ENCODE peak calls at places on chromosomes 6 and 20, in eight cellular contexts. O is CD8-positive, alpha-beta memory T cell; A is body of pancreas; X is adrenal gland; R is hepatocyte; L is Peyer's patch; T is sigmoid colon; N is brain microvascular endothelial cell. Z is an unnamed sample.
A peak's percentile ranks its signal among the peaks of the same experiment; 100 is the strongest.

GRCh38 chr20:63178889-63179751 is 36.8 kb downstream of the YTHDF1 start:
- DNase-seq in O (peak; percentile 64), A (peak; percentile 38), X (peak; percentile 29), R (peak; percentile 55), L (no peak), T (no peak), N (no peak), Z (no peak)

GRCh38 chr6:144782634-144783033 is 497.5 kb downstream of the UTRN start:
- DNase-seq in O (no peak), A (no peak), X (no peak), R (no peak), L (no peak), T (no peak), N (no peak), Z (no peak)

GRCh38 chr20:47073766-47074475 is 179.3 kb downstream of the EYA2 start:
- DNase-seq in O (no peak), A (no peak), X (no peak), R (no peak), L (no peak), T (no peak), N (no peak), Z (no peak)

GRCh38 chr6:39256294-39256693 is 27.0 kb upstream of the KCNK5 start:
- DNase-seq in O (no peak), A (no peak), X (no peak), R (no peak), L (no peak), T (no peak), N (no peak), Z (no peak)

GRCh38 chr6:79713701-79714322 is 82.7 kb downstream of the SH3BGRL2 start:
- DNase-seq in O (no peak), A (peak; percentile 73), X (peak; percentile 62), R (peak; percentile 77), L (no peak), T (no peak), N (peak; percentile 52), Z (peak; percentile 32)

GRCh38 chr6:72963946-72964345 is 261.4 kb downstream of the KHDC1L start:
- DNase-seq in O (no peak), A (no peak), X (no peak), R (no peak), L (no peak), T (no peak), N (no peak), Z (no peak)

GRCh38 chr6:54431466-54431865 is 123.2 kb downstream of the TINAG start:
- DNase-seq in O (no peak), A (no peak), X (no peak), R (no peak), L (no peak), T (no peak), N (no peak), Z (no peak)

GRCh38 chr6:157603314-157603940 is 219.6 kb upstream of the SNX9 start:
- DNase-seq in O (no peak), A (no peak), X (no peak), R (no peak), L (no peak), T (no peak), N (no peak), Z (no peak)

GRCh38 chr20:38043512-38044300 is 10.2 kb downstream of the RPRD1B start:
- DNase-seq in O (no peak), A (no peak), X (peak; percentile 48), R (peak; percentile 32), L (no peak), T (no peak), N (peak; percentile 94), Z (no peak)

GRCh38 chr6:28867078-28867414 is 56.7 kb downstream of the TRIM27 start:
- DNase-seq in O (no peak), A (no peak), X (no peak), R (peak; percentile 40), L (no peak), T (no peak), N (no peak), Z (no peak)
- H3K36me3 ChIP-seq in O (no peaks in the 10 kb centered on the region), A (no peaks in the 10 kb centered on the region), X (no peaks in the 10 kb centered on the region), R (no peaks in the 10 kb centered on the region), L (no peaks in the 10 kb centered on the region), T (no peaks in the 10 kb centered on the region), N (no peaks in the 10 kb centered on the region), Z (no peaks in the 10 kb centered on the region)

DNA sequence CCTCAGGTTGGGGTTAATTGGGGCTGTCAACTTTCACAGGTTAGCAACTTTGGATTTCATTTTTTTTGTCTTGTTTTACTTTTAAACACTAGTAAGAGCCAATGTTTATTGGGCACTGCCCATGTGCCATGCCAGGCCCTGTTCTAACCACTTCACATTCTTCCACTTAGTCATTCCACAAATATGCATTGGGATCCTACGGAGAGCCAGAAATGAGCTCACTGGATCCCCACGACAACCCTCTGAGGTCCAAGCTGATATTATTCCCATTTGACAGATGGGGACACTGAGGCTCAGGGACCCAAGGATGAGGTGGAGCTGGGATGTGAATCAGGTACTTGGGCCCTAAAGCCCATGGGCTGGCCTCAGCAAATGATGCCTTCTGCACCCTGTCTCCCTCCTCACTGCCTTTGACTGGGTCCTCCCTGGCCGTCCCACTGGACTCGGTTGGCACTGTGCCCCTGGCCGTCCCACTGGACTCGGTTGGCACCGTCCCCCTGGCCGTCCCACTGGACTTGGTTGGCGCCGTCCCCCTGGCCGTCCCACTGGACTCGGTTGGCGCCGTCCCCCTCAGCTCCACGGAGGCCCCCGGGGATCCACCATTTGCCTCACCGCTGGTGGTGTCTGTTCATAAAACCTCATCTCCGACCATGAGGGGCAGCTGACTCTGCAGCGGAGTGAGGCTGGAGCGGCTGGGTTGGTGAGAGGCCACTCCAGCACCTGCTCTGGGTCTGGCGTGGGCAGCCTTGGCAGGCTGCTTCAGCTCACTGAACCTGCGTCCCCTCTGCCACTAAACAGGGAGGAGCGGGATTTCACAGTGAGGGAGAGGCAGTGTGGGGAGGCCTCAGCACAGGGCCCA is 4.8 kb upstream of the PMEPA1 start:
- DNase-seq in O (no peak), A (no peak), X (no peak), R (no peak), L (no peak), T (no peak), N (peak; percentile 32), Z (no peak)
- H3K36me3 ChIP-seq in O (no peaks in the 10 kb centered on the region), A (no peaks in the 10 kb centered on the region), X (no peaks in the 10 kb centered on the region), R (no peaks in the 10 kb centered on the region), L (no peaks in the 10 kb centered on the region), T (no peaks in the 10 kb centered on the region), N (no peaks in the 10 kb centered on the region), Z (no peaks in the 10 kb centered on the region)

GRCh38 chr6:47253136-47253535 is 56.6 kb downstream of the TNFRSF21 start:
- DNase-seq in O (no peak), A (no peak), X (no peak), R (no peak), L (no peak), T (no peak), N (no peak), Z (no peak)
- H3K36me3 ChIP-seq in O (no peaks in the 10 kb centered on the region), A (no peaks in the 10 kb centered on the region), X (no peaks in the 10 kb centered on the region), R (no peaks in the 10 kb centered on the region), L (peaks cover 15% of the 10 kb centered on the region), T (peaks cover 6% of the 10 kb centered on the region), N (no peaks in the 10 kb centered on the region), Z (no peaks in the 10 kb centered on the region)

DNA sequence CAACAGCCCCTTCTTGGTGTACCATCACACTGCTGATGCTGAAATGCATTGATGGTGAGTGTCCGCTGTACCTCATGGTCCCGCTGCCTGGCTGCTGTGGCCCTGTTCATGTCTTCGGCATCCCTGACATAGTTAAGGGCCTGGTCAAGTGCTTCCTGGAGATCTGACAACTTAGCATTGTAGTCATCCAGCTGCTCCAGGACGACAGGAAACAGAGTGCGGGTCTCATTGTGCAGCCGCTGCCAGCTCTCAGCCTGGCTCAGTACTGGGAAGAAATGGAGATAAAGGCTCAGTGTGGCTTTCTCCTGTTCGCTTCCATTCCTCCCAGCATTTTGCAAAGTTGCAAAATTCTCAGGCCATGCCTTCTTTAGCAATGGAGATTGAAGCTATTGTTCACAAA is 81.8 kb downstream of the LAMA4 start:
- DNase-seq in O (no peak), A (no peak), X (no peak), R (no peak), L (no peak), T (no peak), N (no peak), Z (no peak)
- H3K36me3 ChIP-seq in O (no peaks in the 10 kb centered on the region), A (no peaks in the 10 kb centered on the region), X (no peaks in the 10 kb centered on the region), R (no peaks in the 10 kb centered on the region), L (peaks cover 35% of the 10 kb centered on the region), T (peaks cover 77% of the 10 kb centered on the region), N (peaks cover 64% of the 10 kb centered on the region), Z (no peaks in the 10 kb centered on the region)

DNA sequence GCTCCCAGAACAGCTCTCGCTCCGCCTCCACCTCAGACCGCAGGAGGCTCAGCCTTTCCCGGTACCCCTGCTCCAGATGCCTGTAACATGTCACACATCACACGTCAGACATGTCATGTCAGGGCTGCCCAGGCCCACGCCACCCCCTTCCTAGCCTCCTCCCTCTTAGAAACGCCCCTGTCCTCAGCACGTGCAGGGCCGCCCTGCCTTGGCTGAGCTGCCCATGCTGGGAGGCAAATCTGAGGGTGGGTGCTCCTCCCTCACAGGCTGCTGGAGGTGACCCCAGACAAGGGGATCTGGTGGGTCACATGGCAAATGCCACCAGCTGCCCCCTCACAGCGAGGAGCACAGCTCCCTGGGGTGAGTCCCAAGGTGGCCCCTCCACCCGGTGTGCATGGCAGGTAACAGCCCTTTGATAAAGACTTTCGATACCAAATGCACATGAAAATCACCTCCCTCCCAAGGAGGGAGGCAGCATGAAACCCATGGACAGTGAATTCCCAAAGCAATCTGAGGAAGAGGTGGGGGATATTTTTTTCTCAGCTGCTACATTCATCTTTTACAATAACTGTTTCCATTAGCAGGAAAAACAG is 84.1 kb downstream of the GINS1 start:
- DNase-seq in O (no peak), A (no peak), X (no peak), R (no peak), L (no peak), T (no peak), N (no peak), Z (no peak)
- H3K36me3 ChIP-seq in O (no peaks in the 10 kb centered on the region), A (no peaks in the 10 kb centered on the region), X (no peaks in the 10 kb centered on the region), R (no peaks in the 10 kb centered on the region), L (peaks cover 7% of the 10 kb centered on the region), T (peaks cover 11% of the 10 kb centered on the region), N (no peaks in the 10 kb centered on the region), Z (no peaks in the 10 kb centered on the region)

Z was measured in prostate gland.